ENCODE peak calls at places on chromosomes 5 and 9, in ten cellular contexts. C is CD4-positive, alpha-beta memory T cell; T is fibroblast of lung; O is right atrium auricular region; I is lower lobe of right lung; N is heart right ventricle; Z is astrocyte; F is kidney; U is Peyer's patch; R is H1. M is an unnamed sample. For H3K4me1 and H3K36me3, the result is how much of the 10 kb centered on the place peaks cover.

GRCh38 chr5:61159070-61159469 is 3.2 kb downstream of the SMIM15 start:
- DNase-seq in C (no peak), T (no peak), O (no peak), I (no peak), N (no peak), Z (no peak), F (no peak), U (no peak), R (no peak), M (no peak)

GRCh38 chr9:36980148-36980974 is 53.7 kb downstream of the PAX5 start:
- DNase-seq in C (no peak), T (no peak), O (no peak), I (no peak), N (no peak), Z (no peak), F (no peak), U (no peak), R (peak), M (no peak)

GRCh38 chr9:92177591-92177990 is 62.4 kb upstream of the SPTLC1 start:
- DNase-seq in C (no peak), T (no peak), O (no peak), I (no peak), N (no peak), Z (no peak), F (no peak), U (no peak), R (no peak), M (no peak)

GRCh38 chr5:89034588-89034987 is 151.6 kb upstream of the MEF2C start:
- DNase-seq in C (no peak), T (peak), O (no peak), I (no peak), N (no peak), Z (no peak), F (no peak), U (no peak), R (no peak), M (no peak)

GRCh38 chr9:137685035-137685885 is 66.5 kb downstream of the EHMT1 start:
- DNase-seq in C (no peak), T (peak), O (no peak), I (no peak), N (no peak), Z (peak), F (no peak), U (no peak), R (no peak), M (no peak)

GRCh38 chr5:163473613-163474243 is 13.3 kb downstream of the HMMR start:
- DNase-seq in C (peak), T (peak), O (no peak), I (no peak), N (no peak), Z (peak), F (no peak), U (no peak), R (no peak), M (peak)

GRCh38 chr5:61817472-61818326 is 485.6 kb downstream of the ZSWIM6 start:
- DNase-seq in C (no peak), T (peak), O (no peak), I (no peak), N (peak), Z (peak), F (no peak), U (peak), R (no peak), M (no peak)

GRCh38 chr5:56693220-56693579 is 122.1 kb upstream of the MAP3K1 start:
- DNase-seq in C (no peak), T (no peak), O (no peak), I (no peak), N (no peak), Z (no peak), F (no peak), U (no peak), R (no peak), M (no peak)

GRCh38 chr5:143644751-143645150 is 167.2 kb upstream of the HMHB1 start:
- DNase-seq in C (no peak), T (no peak), O (no peak), I (no peak), N (no peak), Z (no peak), F (no peak), U (no peak), R (no peak), M (no peak)

GRCh38 chr9:128625391-128626145 is 31.1 kb downstream of the DYNC2I2 start:
- DNase-seq in C (no peak), T (no peak), O (no peak), I (peak), N (no peak), Z (no peak), F (no peak), U (no peak), R (no peak), M (no peak)

GRCh38 chr5:158718738-158719505 is 380.8 kb downstream of the EBF1 start:
- DNase-seq in C (no peak), T (peak), O (no peak), I (no peak), N (no peak), Z (peak), F (no peak), U (no peak), R (no peak), M (no peak)

GRCh38 chr9:124259273-124260078 is 1.7 kb downstream of the NEK6 start:
- DNase-seq in C (no peak), T (peak), O (peak), I (peak), N (peak), Z (peak), F (peak), U (peak), R (no peak), M (no peak)

GRCh38 chr9:116713266-116713665 is 26.2 kb downstream of the TRIM32 start:
- DNase-seq in C (no peak), T (no peak), O (no peak), I (no peak), N (no peak), Z (no peak), F (no peak), U (no peak), R (no peak), M (no peak)

GRCh38 chr5:179805529-179806249 is 977 bp downstream of the MGAT4B start:
- DNase-seq in C (no peak), T (peak), O (no peak), I (peak), N (no peak), Z (no peak), F (peak), U (no peak), R (no peak), M (no peak)

GRCh38 chr5:157610990-157611389 is 35.4 kb upstream of the ADAM19 start:
- DNase-seq in C (no peak), T (peak), O (no peak), I (no peak), N (no peak), Z (no peak), F (no peak), U (no peak), R (no peak), M (no peak)

GRCh38 chr5:108249095-108249784 is 132.7 kb downstream of the FBXL17 start:
- DNase-seq in C (no peak), T (no peak), O (no peak), I (no peak), N (no peak), Z (no peak), F (no peak), U (no peak), R (no peak), M (no peak)

GRCh38 chr5:108249785-108250100 is 132.2 kb downstream of the FBXL17 start:
- DNase-seq in C (no peak), T (no peak), O (no peak), I (no peak), N (no peak), Z (no peak), F (no peak), U (no peak), R (no peak), M (no peak)

GRCh38 chr5:108255468-108255867 is 126.4 kb downstream of the FBXL17 start:
- DNase-seq in C (no peak), T (no peak), O (no peak), I (no peak), N (no peak), Z (no peak), F (no peak), U (no peak), R (no peak), M (no peak)

DNA sequence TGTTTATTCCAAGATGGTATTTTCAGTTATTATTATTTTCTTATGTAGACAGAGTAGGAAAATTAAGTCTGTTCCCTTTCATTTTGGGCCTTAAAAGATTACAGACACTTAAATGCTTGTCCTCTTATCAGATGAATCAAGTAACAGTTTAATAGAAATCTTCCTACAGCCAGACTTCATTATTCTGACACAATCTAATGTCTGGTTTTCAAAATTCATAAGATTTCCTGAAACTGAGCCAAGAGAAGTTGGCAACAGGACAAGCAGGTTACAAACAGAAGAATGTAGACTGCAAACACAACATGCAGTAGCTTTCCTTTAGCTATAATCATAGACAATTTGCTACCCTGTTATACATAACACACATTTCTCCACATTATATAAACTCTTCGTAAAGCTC is 130.5 kb downstream of the FBXL17 start:
- DNase-seq in C (no peak), T (peak), O (no peak), I (no peak), N (peak), Z (peak), F (no peak), U (no peak), R (no peak), M (no peak)
- H3K4me1 ChIP-seq in C (under half), T (under half), O (under half), I (under half), N (under half), Z (under half), F (under half), U (under half), R (under half), M (under half)

GRCh38 chr5:139277171-139277570 is 16.4 kb upstream of the MATR3 start:
- DNase-seq in C (no peak), T (no peak), O (no peak), I (no peak), N (no peak), Z (no peak), F (no peak), U (no peak), R (no peak), M (no peak)
- H3K36me3 ChIP-seq in C (under half), T (under half), O (under half), I (under half), N (under half), Z (under half), F (under half), U (under half), R (half or more), M (under half)

DNA sequence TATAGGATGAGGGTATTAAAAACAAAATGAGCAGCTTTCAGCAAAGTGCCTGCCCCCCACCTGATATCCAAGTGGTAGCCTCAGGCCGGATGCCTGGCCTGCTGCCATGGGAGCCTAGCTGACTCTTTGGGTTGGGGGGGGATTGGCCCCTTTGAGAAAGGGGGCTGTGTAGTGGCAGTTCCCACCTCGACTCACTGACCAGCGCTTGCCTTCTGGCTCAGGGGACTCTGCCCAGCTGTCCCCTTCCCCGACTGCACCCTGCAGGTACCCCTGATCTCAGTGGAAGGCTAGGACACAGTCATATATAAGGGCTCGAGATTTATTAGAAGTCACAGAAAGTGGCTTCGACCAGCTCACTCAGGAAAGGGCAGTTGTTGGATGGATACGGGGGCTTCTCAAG is 1.5 kb upstream of the NEUROG1 start:
- DNase-seq in C (no peak), T (no peak), O (no peak), I (no peak), N (no peak), Z (no peak), F (no peak), U (no peak), R (no peak), M (no peak)
- H3K4me1 ChIP-seq in C (under half), T (under half), O (under half), I (under half), N (under half), Z (under half), F (under half), U (under half), R (under half), M (under half)

DNA sequence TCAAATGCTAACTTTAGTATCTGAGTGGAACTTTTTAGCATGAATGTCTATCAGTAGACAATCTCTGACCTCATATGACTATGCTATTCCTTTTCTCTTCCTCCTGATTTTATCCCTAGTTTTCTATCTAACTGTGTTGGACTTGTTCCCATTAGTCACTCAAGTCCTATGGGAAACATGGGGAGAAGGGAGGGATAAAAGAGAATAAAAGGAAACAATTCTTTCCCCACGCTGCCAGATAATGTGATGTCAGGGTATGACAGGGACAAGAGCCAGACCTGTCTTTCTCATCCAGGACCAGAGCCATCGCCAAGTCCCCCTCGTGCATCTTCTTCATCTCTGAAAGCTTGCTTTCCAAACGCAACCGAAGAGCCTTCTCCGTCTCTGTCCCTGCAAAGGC is 43.9 kb downstream of the CDK5RAP2 start:
- DNase-seq in C (no peak), T (no peak), O (no peak), I (no peak), N (no peak), Z (no peak), F (no peak), U (no peak), R (no peak), M (no peak)
- H3K36me3 ChIP-seq in C (half or more), T (under half), O (under half), I (half or more), N (half or more), Z (under half), F (under half), U (under half), R (under half), M (under half)

DNA sequence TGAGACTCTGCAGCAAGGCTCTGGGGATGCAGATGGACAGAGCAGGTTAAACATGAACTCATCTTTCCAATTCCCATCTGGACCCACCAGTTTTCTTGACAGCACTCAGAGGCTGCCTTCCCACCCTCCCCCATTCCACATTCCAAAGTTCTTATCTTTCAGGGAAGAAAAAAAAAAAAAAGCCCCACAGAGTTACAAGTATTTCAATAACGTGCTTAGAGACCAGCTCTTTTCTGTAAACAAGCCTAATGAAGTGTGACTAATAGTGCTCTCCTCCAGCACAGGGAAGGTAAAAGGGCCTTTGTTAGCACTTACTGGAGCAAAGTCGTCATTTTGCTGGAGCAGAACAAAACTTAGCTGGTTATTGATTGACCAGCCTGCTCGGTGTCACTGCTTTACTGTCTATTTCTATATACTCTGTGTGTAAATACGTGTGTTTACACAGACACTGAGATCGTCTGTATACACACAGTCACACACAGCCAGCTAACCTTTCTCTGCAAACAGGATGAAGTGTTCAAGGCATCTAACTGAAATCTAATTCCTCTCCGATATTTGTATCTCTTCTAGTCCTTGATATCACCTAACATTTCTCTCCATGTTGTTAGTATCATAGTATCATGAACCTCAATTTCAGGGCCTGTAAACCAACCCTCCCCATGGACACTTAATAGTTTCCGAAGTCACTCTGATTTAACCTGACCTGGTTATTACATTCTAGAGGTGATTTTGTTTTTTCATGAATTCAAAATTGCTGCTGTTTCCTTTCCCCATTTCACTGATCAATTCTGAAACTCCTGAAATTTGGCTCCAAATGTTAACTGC is 84.9 kb downstream of the ZNF608 start:
- DNase-seq in C (no peak), T (peak), O (no peak), I (no peak), N (no peak), Z (peak), F (no peak), U (peak), R (no peak), M (no peak)
- H3K4me1 ChIP-seq in C (under half), T (under half), O (under half), I (half or more), N (half or more), Z (under half), F (half or more), U (under half), R (under half), M (under half)

GRCh38 chr9:71747572-71747971 is 20.7 kb downstream of the CEMIP2 start:
- DNase-seq in C (no peak), T (no peak), O (no peak), I (no peak), N (no peak), Z (no peak), F (no peak), U (no peak), R (no peak), M (no peak)
- H3K36me3 ChIP-seq in C (under half), T (under half), O (under half), I (half or more), N (under half), Z (under half), F (under half), U (under half), R (under half), M (under half)

GRCh38 chr5:36919238-36919637 is 42.7 kb downstream of the NIPBL start:
- DNase-seq in C (no peak), T (no peak), O (no peak), I (no peak), N (no peak), Z (no peak), F (no peak), U (no peak), R (no peak), M (no peak)
- H3K4me1 ChIP-seq in C (under half), T (under half), O (under half), I (under half), N (half or more), Z (under half), F (under half), U (under half), R (under half), M (under half)

GRCh38 chr9:135504262-135505229 is 4.1 kb downstream of the MRPS2 start:
- DNase-seq in C (peak), T (peak), O (no peak), I (peak), N (peak), Z (peak), F (peak), U (peak), R (peak), M (peak)
- H3K36me3 ChIP-seq in C (under half), T (under half), O (under half), I (under half), N (under half), Z (under half), F (under half), U (under half), R (under half), M (under half)

GRCh38 chr9:126275386-126276001 is 51.1 kb upstream of the MVB12B start:
- DNase-seq in C (no peak), T (peak), O (no peak), I (no peak), N (peak), Z (peak), F (no peak), U (no peak), R (no peak), M (no peak)

DNA sequence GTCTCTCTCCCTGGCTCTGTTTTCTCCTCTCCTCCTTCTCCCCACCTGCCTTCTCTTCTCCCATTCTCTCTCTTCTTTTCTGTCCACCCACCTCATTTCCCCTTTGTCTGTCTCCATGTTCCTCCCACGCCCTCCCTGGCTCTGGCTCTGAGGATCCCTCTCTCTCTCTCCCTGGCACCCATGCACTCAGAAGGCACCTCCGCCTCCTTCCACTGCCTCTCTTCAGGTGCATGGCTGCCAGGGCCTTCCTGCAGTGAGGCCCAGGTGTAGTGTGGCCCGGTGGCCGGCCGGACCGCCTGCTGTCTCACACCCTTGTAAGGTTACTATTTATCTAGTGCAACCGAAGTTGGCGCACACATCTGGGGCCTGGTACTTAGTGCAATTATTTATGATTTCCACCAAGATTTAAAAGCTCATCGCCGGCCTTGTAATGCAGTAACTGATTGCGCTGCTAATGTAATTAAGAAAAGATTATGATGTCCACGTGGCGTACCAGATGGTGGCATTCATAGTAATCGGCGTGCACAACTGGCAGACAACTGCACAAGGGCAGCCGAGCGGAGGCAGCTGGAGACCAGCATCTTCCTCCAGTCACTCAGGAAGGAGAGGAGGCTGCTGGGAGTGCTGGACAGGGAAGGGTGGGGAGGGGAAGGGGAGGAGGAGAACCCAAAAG is 50.4 kb upstream of the MVB12B start:
- DNase-seq in C (no peak), T (no peak), O (no peak), I (no peak), N (no peak), Z (no peak), F (no peak), U (no peak), R (no peak), M (no peak)
- H3K4me1 ChIP-seq in C (under half), T (under half), O (under half), I (under half), N (under half), Z (under half), F (under half), U (under half), R (under half), M (under half)

DNA sequence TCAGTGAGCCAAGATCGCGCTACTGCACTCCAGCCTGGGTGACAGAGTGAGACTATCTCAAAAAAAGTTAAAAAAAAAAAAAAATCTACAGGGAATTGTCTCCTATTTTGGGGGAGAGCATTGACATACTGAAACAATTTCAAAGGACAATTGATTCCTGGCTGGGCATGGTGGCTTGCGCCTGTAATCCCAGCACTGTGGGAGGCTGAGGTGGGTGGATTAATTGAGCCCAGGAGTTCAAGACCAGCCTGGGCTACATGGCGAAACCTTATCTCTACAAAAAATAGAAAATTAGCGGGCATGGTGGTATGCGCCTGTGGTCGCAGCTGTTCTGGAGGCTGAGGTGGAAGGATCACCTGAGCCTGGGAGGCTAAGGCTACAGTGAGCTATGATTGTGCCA is 30.6 kb downstream of the GPR107 start:
- DNase-seq in C (no peak), T (no peak), O (no peak), I (no peak), N (no peak), Z (no peak), F (no peak), U (no peak), R (no peak), M (no peak)
- H3K36me3 ChIP-seq in C (under half), T (under half), O (half or more), I (half or more), N (half or more), Z (under half), F (under half), U (under half), R (under half), M (under half)